ENCODE peak calls at places on chromosomes 3 and 15, in four cellular contexts. S is ovary, E is tibial nerve, P is transverse colon. D is an unnamed sample.

GRCh38 chr3:71972031-71972430 is 187.1 kb upstream of the PROK2 start:
- DNase-seq in S (no peak), E (no peak), P (no peak), D (no peak)

GRCh38 chr15:45645026-45645980 is 10.5 kb downstream of the SQOR start:
- DNase-seq in S (no peak), E (no peak), P (peak; percentile 59), D (no peak)

GRCh38 chr3:66567066-66567465 is 66.2 kb upstream of the LRIG1 start:
- DNase-seq in S (no peak), E (no peak), P (no peak), D (no peak)

GRCh38 chr3:32281570-32282106 is 43.2 kb downstream of the CMTM8 start:
- DNase-seq in S (no peak), E (no peak), P (no peak), D (peak; percentile 75)

GRCh38 chr3:137761563-137762503 is 2.3 kb upstream of the SOX14 start:
- DNase-seq in S (no peak), E (no peak), P (no peak), D (no peak)

GRCh38 chr3:109257269-109257668 is 59.0 kb downstream of the DPPA2 start:
- DNase-seq in S (no peak), E (no peak), P (no peak), D (no peak)

GRCh38 chr3:129248286-129248979 is 973 bp upstream of the COPG1 start:
- DNase-seq in S (no peak), E (no peak), P (no peak), D (peak; percentile 41)

GRCh38 chr3:155995525-155996370 is 124.6 kb upstream of the KCNAB1 start:
- DNase-seq in S (no peak), E (no peak), P (no peak), D (peak; percentile 48)

GRCh38 chr3:70702132-70702531 is 389.7 kb upstream of the MDFIC2 start:
- DNase-seq in S (no peak), E (no peak), P (no peak), D (no peak)

GRCh38 chr15:58987501-58988010 is at the start of gene RNF111:
- DNase-seq in S (peak; percentile 87), E (peak; percentile 75), P (peak; percentile 93), D (peak; percentile 97)

GRCh38 chr3:63975705-63976104 is 47.6 kb downstream of the PSMD6 start:
- DNase-seq in S (peak; percentile 47), E (peak; percentile 57), P (no peak), D (no peak)

GRCh38 chr3:112967828-112968227 is 7.1 kb downstream of the CD200R1 start:
- DNase-seq in S (no peak), E (no peak), P (no peak), D (no peak)

GRCh38 chr15:88708256-88709054 is 69.6 kb downstream of the ISG20 start:
- DNase-seq in S (no peak), E (no peak), P (no peak), D (no peak)

GRCh38 chr15:76181705-76182107 is 121.9 kb downstream of the TMEM266 start:
- DNase-seq in S (no peak), E (no peak), P (no peak), D (no peak)

DNA sequence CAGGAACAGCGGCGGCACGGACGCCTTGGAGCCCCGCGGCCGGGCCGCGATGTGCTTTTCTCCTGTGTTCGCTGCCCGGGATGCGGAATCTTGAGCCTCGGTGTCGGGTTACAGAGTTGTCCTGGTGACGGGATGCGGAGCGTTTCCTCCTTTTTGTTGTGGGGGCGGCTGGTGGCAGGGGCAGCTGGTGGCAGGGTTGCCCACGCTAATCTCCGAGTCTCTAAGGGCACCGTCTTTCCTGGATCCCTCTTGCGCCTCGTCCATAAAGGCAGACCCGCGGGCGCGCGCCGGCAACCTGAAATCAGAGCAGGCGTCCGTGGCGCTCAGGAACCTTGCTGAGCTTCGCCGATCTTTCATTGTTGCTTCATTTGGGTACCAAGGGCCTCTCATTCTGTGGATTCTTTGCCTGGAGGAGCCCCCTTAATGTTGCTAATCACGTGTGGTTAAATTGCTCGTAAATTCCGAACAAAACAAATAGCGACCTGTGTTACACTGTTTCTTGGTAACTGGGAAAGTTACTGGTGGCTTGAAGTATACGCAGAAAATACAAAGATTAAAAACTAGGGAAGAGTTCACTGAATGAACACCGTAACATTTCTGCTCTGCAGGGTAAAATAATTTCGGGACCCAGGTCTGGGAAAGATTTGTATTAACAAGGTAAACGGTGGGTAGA is 844 bp upstream of the PFN2 start:
- DNase-seq in S (no peak), E (peak; percentile 26), P (peak; percentile 58), D (no peak)
- TF ChIP-seq POLR2A in S (peak; percentile 3), E (no peak), P (no peak), D (no peak)

DNA sequence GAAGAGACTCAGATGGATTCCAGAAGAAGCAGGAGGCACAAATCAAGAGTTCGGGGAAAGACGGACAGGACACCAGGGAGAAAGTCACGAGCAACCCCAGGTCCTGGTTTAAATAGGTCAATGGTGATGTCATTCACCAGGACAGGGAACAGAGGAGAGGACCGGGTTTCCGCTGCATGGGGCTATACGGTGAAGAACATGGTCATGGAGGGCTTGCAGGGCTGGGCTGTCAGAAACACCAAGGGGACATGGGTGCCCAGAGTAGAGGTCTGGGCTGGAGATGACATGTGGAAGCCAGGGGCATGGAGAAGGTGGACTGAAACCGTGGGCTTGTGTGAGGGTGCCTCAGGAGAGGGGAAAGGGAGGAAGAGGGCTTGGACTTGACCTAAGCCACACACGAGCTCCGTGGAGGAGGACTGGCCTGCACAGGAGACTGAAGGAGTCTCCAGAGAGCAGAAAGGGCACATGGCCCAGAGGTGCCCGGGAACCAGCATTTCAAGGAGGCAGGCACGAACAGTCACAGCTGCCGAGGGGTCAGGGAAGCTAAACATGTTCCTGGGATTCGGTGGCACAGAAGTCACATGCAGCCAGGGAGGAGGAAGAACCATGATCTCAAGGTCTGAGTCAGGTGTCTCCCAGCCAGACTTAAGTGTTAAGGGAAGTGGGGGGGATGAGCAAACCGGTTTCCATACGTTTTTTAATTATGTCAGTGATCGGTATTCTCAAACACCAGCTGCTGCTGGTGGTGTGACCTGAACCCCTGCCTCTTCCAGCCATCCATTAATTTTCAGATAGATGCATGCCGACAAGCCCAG is 54.2 kb upstream of the RPL32 start:
- DNase-seq in S (no peak), E (no peak), P (no peak), D (no peak)
- TF ChIP-seq POLR2A in S (no peak), E (no peak), P (no peak), D (no peak)

GRCh38 chr3:49805367-49805782 is 2.3 kb downstream of the INKA1 start:
- DNase-seq in S (peak; percentile 85), E (peak; percentile 79), P (peak; percentile 50), D (no peak)

GRCh38 chr3:49801160-49801559 is 1.5 kb upstream of the CDHR4 start:
- DNase-seq in S (no peak), E (no peak), P (no peak), D (no peak)

GRCh38 chr3:49804141-49805041 is 1.3 kb downstream of the INKA1 start:
- DNase-seq in S (peak; percentile 54), E (no peak), P (no peak), D (no peak)

GRCh38 chr3:49803464-49804140 is 541 bp downstream of the INKA1 start:
- DNase-seq in S (peak; percentile 50), E (no peak), P (peak; percentile 52), D (peak; percentile 79)

GRCh38 chr3:49802719-49803463 is at the start of gene INKA1:
- DNase-seq in S (peak; percentile 91), E (peak; percentile 80), P (peak; percentile 93), D (peak; percentile 91)
- TF ChIP-seq POLR2A in S (peak; percentile 16), E (no peak), P (peak; percentile 41), D (peak; percentile 35)

DNA sequence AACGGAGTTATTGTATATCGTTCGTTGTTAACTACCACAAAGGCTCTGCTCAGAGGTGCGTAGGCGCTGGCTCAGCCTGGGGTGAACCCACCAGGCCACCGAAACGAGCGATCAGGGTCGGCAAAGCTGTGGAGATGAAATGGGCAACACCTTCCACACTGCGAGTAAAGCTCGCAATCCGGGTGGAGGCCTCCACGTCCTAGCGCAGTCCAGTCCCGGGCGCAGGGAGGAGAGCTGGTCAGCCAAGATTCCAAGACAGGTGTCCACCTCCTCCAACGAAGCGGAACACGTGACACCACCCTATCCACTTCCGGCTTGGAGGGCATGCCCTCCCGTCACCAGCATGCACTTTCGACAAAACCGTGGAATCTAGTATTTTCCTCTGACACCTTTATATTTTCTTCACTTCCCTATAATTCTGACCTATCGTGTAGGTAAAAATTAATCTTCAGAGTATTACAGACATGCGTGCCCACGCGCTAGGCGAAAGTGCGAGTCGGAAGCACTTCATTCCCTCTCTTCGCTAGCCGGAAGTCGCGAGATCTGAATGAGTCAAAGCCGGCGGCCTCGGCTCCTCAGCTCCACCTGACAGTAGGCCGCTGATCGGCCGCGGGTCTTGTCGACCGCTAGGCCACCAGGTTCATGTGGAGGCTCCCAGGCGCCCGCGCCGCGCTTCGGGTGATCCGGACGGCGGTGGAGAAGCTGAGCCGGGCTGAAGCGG is at the start of gene PDE12:
- DNase-seq in S (peak; percentile 89), E (peak; percentile 64), P (peak; percentile 90), D (peak; percentile 94)
- TF ChIP-seq POLR2A in S (peak; percentile 60), E (no peak), P (peak; percentile 92), D (peak; percentile 96)

GRCh38 chr15:63054281-63054683 is 11.7 kb downstream of the TPM1 start:
- DNase-seq in S (no peak), E (no peak), P (no peak), D (no peak)
- TF ChIP-seq POLR2A in S (no peak), E (no peak), P (peak; percentile 39), D (no peak)

GRCh38 chr3:114092151-114093000 is 35.8 kb downstream of the QTRT2 start:
- DNase-seq in S (no peak), E (no peak), P (no peak), D (no peak)
- TF ChIP-seq POLR2A in S (no peak), E (no peak), P (no peak), D (no peak)

D was measured in erythroblast.